ENCODE peak calls at places on chromosomes 7 and 10, in six cellular contexts. M, Q, X, D, V and S are unnamed samples.
A peak's percentile ranks its signal among the peaks of the same experiment; 100 is the strongest.

GRCh38 chr7:48052748-48053147 is 17.4 kb downstream of the C7orf57 start:
- DNase-seq in D (no peak), X (no peak), V (peak; percentile 17), Q (peak; percentile 80), M (no peak), S (peak; percentile 62)

GRCh38 chr7:137563986-137564385 is 220.5 kb upstream of the PTN start:
- DNase-seq in D (no peak), M (no peak), V (no peak), X (no peak), Q (no peak), S (no peak)

GRCh38 chr10:103574116-103575061 is 80.9 kb downstream of the NEURL1 start:
- DNase-seq in D (no peak), Q (no peak), V (no peak), X (no peak), M (no peak), S (no peak)

GRCh38 chr7:144834516-144835165 is 1.2 kb downstream of the TPK1 start:
- DNase-seq in M (peak; percentile 13), D (no peak), V (peak; percentile 37), Q (peak; percentile 34), X (no peak), S (no peak)

GRCh38 chr10:133169173-133169947 is 9.3 kb downstream of the KNDC1 start:
- DNase-seq in Q (no peak), V (no peak), D (no peak), M (no peak), X (no peak), S (no peak)

GRCh38 chr10:73931767-73932624 is 21.1 kb downstream of the PLAU start:
- DNase-seq in M (peak; percentile 51), X (peak; percentile 96), D (no peak), V (peak; percentile 61), Q (no peak), S (peak; percentile 80)

GRCh38 chr7:73512018-73512780 is 9.9 kb downstream of the BAZ1B start:
- DNase-seq in V (no peak), Q (no peak), M (no peak), D (no peak), X (no peak), S (no peak)

GRCh38 chr10:104197364-104197763 is 34.8 kb downstream of the CFAP43 start:
- DNase-seq in M (no peak), V (no peak), Q (no peak), D (no peak), X (peak; percentile 7), S (no peak)